ENCODE peak calls at places on chromosome 18, in ten cellular contexts. R is ovary; X is brain microvascular endothelial cell; C is fibroblast of the aortic adventitia; V is activated CD8-positive, alpha-beta memory T cell treated with anti-CD3 and anti-CD28 coated beads for 1 hour; U is NCI-H1417; Q is activated effector memory CD4-positive, alpha-beta T cell treated with anti-CD3 and anti-CD28 coated beads, Interleukin-2, amount 50 U/mL, for 16 hours; S is activated CD4-positive, alpha-beta T cell treated with anti-CD3 and anti-CD28 coated beads, Interleukin-2, amount 10 ng/mL, durations not matched to agents 7 days and 5 days; P is KG1; F is mesenchymal stem cell. A is an unnamed sample.

GRCh38 chr18:58496937-58497336 is 132.0 kb downstream of the ALPK2 start:
- DNase-seq in V (no peak), S (no peak), F (no peak), C (no peak), R (no peak), P (no peak), X (no peak), Q (no peak), U (peak; percentile 44), A (peak; percentile 31)

GRCh38 chr18:56789004-56789888 is 138.1 kb downstream of the WDR7 start:
- DNase-seq in U (no peak), P (no peak), F (peak; percentile 23), S (peak; percentile 25), X (peak; percentile 51), V (no peak), C (peak; percentile 19), R (no peak), Q (no peak), A (no peak)

GRCh38 chr18:59448546-59448945 is 89.5 kb upstream of the LMAN1 start:
- DNase-seq in X (no peak), R (no peak), V (no peak), U (no peak), P (no peak), C (peak; percentile 61), S (no peak), F (no peak), Q (no peak), A (no peak)

GRCh38 chr18:8562914-8563313 is 46.3 kb upstream of the RAB12 start:
- DNase-seq in F (no peak), C (no peak), X (no peak), V (no peak), R (no peak), P (no peak), Q (no peak), S (no peak), U (no peak), A (no peak)

GRCh38 chr18:75408554-75409506 is 18.7 kb downstream of the SMIM21 start:
- DNase-seq in P (no peak), X (peak; percentile 97), S (no peak), V (no peak), C (peak; percentile 94), R (no peak), Q (peak; percentile 66), F (peak; percentile 95), U (no peak), A (no peak)

GRCh38 chr18:74191577-74191976 is 43.3 kb downstream of the TIMM21 start:
- DNase-seq in R (no peak), C (no peak), P (no peak), X (no peak), S (no peak), V (no peak), U (no peak), F (no peak), Q (no peak), A (no peak)

GRCh38 chr18:9653390-9653789 is 39.0 kb upstream of the PPP4R1 start:
- DNase-seq in R (peak; percentile 37), U (peak; percentile 20), Q (no peak), S (no peak), F (peak; percentile 19), C (peak; percentile 11), V (no peak), P (no peak), X (peak; percentile 15), A (peak; percentile 91)

GRCh38 chr18:23943104-23943503 is 71.5 kb upstream of the TTC39C start:
- DNase-seq in X (no peak), U (no peak), C (no peak), F (no peak), R (no peak), S (peak; percentile 69), Q (peak; percentile 74), V (no peak), P (no peak), A (no peak)

GRCh38 chr18:60684843-60685513 is 312.4 kb upstream of the MC4R start:
- DNase-seq in V (no peak), Q (no peak), U (peak; percentile 66), R (no peak), C (peak; percentile 58), X (no peak), F (peak; percentile 39), S (no peak), P (no peak), A (no peak)

GRCh38 chr18:65750421-65751144 is at the start of gene CDH7:
- DNase-seq in R (no peak), V (no peak), U (peak; percentile 97), F (peak; percentile 11), Q (no peak), C (no peak), X (no peak), P (no peak), S (no peak), A (peak; percentile 83)

GRCh38 chr18:78861706-78862105 is 117.9 kb upstream of the SALL3 start:
- DNase-seq in V (no peak), F (no peak), C (no peak), R (no peak), U (no peak), P (no peak), S (no peak), X (no peak), Q (no peak), A (no peak)

GRCh38 chr18:67783215-67783946 is 266.9 kb upstream of the DSEL start:
- DNase-seq in X (peak; percentile 77), F (peak; percentile 93), U (no peak), Q (no peak), V (no peak), P (no peak), S (no peak), C (peak; percentile 93), R (no peak), A (no peak)

GRCh38 chr18:44899832-44900231 is 219.1 kb downstream of the SETBP1 start:
- DNase-seq in U (no peak), C (no peak), R (no peak), V (no peak), Q (no peak), F (no peak), X (no peak), P (no peak), S (no peak), A (no peak)

GRCh38 chr18:22432672-22433137 is 15.0 kb upstream of the CTAGE1 start:
- DNase-seq in P (no peak), V (no peak), X (peak; percentile 97), U (no peak), R (peak; percentile 80), F (peak; percentile 90), S (no peak), Q (no peak), C (peak; percentile 98), A (no peak)

GRCh38 chr18:50751490-50751889 is 68.3 kb downstream of the MRO start:
- DNase-seq in S (no peak), R (no peak), F (no peak), V (no peak), P (no peak), U (peak; percentile 70), C (no peak), Q (no peak), X (no peak), A (no peak)

A was measured in posterior cingulate gyrus.